ENCODE peak calls at places on chromosomes 1 and 21, in seven cellular contexts. D, C, H, O, G, Y and X are unnamed samples.

GRCh38 chr1:227897704-227898438 is 49.9 kb downstream of the WNT9A start:
- DNase-seq in D (no peak), G (peak; percentile 25), O (no peak), Y (no peak), C (no peak), H (no peak), X (no peak)

GRCh38 chr1:50109647-50110075 is 941 bp downstream of the ELAVL4 start:
- DNase-seq in H (no peak), O (no peak), D (peak; percentile 4), C (no peak), G (no peak), Y (no peak), X (no peak)

GRCh38 chr1:61237659-61238370 is 155.5 kb downstream of the NFIA start:
- DNase-seq in D (no peak), C (no peak), O (no peak), Y (no peak), H (no peak), G (no peak), X (no peak)

GRCh38 chr1:205526431-205526830 is 22.0 kb downstream of the CDK18 start:
- DNase-seq in H (no peak), O (no peak), Y (no peak), G (no peak), C (peak; percentile 59), D (no peak), X (no peak)

GRCh38 chr1:32659581-32659980 is 8.6 kb downstream of the RBBP4 start:
- DNase-seq in C (no peak), H (no peak), D (no peak), Y (no peak), O (no peak), G (no peak), X (no peak)

GRCh38 chr1:53909946-53910345 is 16.0 kb downstream of the DIO1 start:
- DNase-seq in G (no peak), O (no peak), D (no peak), Y (no peak), H (no peak), C (no peak), X (no peak)

GRCh38 chr1:229407206-229408026 is 26.5 kb downstream of the ACTA1 start:
- DNase-seq in G (no peak), D (peak; percentile 25), H (no peak), O (no peak), C (no peak), Y (no peak), X (no peak)

GRCh38 chr1:58768971-58769808 is 14.7 kb downstream of the JUN start:
- DNase-seq in G (peak; percentile 61), H (no peak), O (no peak), D (peak; percentile 31), C (peak; percentile 85), Y (no peak), X (no peak)

GRCh38 chr1:58884706-58885661 is 101.1 kb upstream of the JUN start:
- DNase-seq in D (no peak), O (no peak), Y (no peak), G (peak; percentile 73), H (no peak), C (no peak), X (no peak)

GRCh38 chr1:168726311-168726710 is 2.7 kb downstream of the DPT start:
- DNase-seq in O (no peak), Y (no peak), G (no peak), C (no peak), D (no peak), H (no peak), X (no peak)

GRCh38 chr1:151024540-151025146 is 11.7 kb upstream of the BNIPL start:
- DNase-seq in Y (peak; percentile 83), H (peak; percentile 31), C (peak; percentile 76), D (peak; percentile 87), G (peak; percentile 68), O (no peak), X (peak; percentile 82)

GRCh38 chr1:165823552-165824268 is 3.7 kb upstream of the UCK2 start:
- DNase-seq in O (no peak), G (no peak), D (no peak), C (no peak), H (no peak), Y (no peak), X (no peak)

GRCh38 chr1:15578921-15579682 is 5.7 kb downstream of the AGMAT start:
- DNase-seq in C (no peak), G (peak; percentile 57), D (peak; percentile 41), Y (peak; percentile 32), H (peak; percentile 39), O (no peak), X (no peak)

GRCh38 chr1:46991083-46991923 is 32.2 kb upstream of the CYP4X1 start:
- DNase-seq in O (no peak), H (no peak), Y (no peak), G (no peak), D (no peak), C (no peak), X (no peak)

GRCh38 chr21:18164933-18165332 is 79.7 kb upstream of the CHODL start:
- DNase-seq in G (no peak), Y (no peak), D (no peak), C (no peak), H (no peak), O (no peak), X (no peak)

DNA sequence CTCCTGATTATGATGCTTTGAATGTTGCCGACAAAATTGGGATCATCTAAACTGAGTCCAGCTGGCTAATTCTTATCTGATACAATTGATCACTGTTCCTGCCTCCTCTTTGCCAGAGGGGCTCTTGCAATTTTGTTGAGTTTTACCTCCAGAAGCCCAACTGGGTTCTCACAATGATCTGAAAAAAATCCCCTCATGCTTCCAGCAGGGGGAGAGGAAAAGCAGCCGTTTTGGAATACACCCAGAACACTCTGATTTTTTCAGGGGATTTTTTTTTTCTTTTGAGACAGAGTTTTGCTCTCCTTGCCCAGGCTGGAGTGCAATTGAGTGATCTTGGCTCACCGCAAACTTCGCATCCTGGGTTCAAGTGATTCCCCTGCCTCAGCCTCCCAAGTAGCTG is 13.9 kb upstream of the RERE start:
- DNase-seq in O (no peak), H (no peak), C (no peak), G (no peak), Y (no peak), D (no peak), X (no peak)
- TF ChIP-seq CTCF in O (peak; percentile 42), H (no peak), C (peak; percentile 24), G (no peak), Y (no peak), D (no peak), X (peak; percentile 21)

GRCh38 chr1:111739984-111740765 is 980 bp upstream of the INKA2 start:
- DNase-seq in D (peak; percentile 47), C (peak; percentile 83), Y (no peak), H (peak; percentile 52), G (peak; percentile 70), O (no peak), X (no peak)
- TF ChIP-seq CTCF in D (no peak), C (no peak), Y (no peak), H (no peak), G (no peak), O (no peak), X (no peak)

DNA sequence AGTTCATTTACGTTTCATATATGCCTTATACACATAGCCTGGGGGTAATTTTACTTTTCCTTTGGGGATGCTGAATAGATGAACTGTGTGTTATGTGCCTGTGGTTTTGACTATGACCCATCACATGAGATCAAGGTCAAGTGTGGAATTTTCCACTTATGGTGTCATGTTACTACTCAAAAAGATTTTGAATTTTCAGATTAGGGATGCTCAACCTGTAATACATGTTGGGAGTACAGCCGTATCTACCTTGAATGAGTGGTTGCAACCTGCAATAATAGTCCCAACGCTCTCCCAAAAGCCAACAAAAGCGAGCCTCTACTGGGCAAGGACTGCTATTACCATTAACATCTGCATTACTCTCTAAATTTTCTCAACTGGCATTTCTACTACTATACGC is 68.5 kb upstream of the SDC3 start:
- DNase-seq in G (no peak), O (no peak), H (no peak), D (no peak), Y (no peak), C (no peak), X (no peak)
- TF ChIP-seq CTCF in G (no peak), O (no peak), H (no peak), D (no peak), Y (no peak), C (no peak), X (peak; percentile 21)

GRCh38 chr1:241270016-241270415 is 87.0 kb downstream of the RGS7 start:
- DNase-seq in C (no peak), G (no peak), H (no peak), O (no peak), Y (no peak), D (no peak), X (no peak)

GRCh38 chr1:241271427-241271826 is 85.6 kb downstream of the RGS7 start:
- DNase-seq in G (no peak), D (no peak), C (no peak), O (no peak), Y (no peak), H (no peak), X (no peak)

GRCh38 chr1:241265428-241265827 is 91.6 kb downstream of the RGS7 start:
- DNase-seq in O (no peak), C (no peak), Y (no peak), G (no peak), H (no peak), D (no peak), X (no peak)

GRCh38 chr1:241266121-241266520 is 90.9 kb downstream of the RGS7 start:
- DNase-seq in Y (no peak), O (no peak), C (no peak), D (no peak), H (no peak), G (no peak), X (no peak)

DNA sequence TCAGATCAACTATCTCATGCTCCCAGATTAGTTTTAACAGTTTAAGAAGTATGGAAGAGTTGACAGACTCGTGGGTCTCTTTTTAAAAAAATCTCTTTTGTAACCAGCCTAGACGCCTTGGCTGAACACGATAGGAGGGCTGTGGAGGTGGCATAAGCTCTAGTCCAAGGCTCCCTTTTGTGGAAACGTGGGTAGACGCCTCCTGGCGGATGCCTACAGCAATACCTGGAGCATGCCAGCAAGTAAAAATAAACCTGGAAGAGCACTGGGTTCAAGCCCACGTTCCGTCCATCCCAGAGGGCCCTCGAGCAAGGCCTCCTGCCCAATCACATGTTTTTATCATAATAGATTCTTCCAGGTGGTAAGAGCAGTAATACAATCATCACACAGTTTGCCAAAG is 87.9 kb downstream of the RGS7 start:
- DNase-seq in G (no peak), C (no peak), O (no peak), Y (no peak), D (no peak), H (no peak), X (no peak)
- TF ChIP-seq CTCF in G (no peak), C (no peak), O (peak; percentile 14), Y (no peak), D (no peak), H (peak; percentile 31), X (no peak)

DNA sequence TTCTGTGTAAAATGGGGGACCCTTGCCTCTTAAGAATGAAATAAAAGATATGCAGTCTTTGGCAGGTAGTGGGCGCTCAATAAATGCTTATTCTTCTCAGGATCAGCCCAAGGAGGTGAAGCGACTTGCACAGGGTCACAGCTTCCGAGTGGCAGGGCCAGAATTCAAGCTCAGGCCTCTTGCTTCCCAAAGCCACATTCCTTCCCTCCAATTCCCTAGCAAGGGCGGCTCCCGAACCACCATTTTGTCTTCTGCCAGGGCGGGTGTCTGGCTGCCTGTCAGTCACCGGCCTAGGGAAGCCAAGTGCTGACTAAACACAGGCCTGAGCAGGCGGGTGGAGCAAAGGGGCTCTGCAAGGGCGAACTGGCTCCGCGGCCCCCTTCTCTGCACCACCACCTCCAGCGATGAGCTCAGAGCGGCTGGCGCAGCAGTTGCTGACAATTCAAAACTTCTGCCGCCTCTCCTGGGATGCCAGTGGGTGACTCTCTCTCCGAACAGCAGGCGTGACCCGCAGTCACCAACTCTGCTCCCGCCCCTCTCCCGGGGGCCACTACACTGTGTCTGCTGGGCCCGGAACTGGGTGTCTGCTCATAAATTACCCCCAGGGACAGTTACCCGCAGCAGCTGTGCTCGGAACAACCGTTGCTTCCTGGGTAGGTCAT is 10.8 kb downstream of the GPR3 start:
- DNase-seq in G (peak; percentile 78), Y (no peak), O (no peak), C (peak; percentile 73), D (peak; percentile 75), H (peak; percentile 60), X (no peak)
- TF ChIP-seq CTCF in G (no peak), Y (peak; percentile 1), O (no peak), C (no peak), D (peak; percentile 70), H (peak; percentile 57), X (no peak)